ENCODE peak calls at places on chromosome 9, in six cellular contexts. Y is mammary epithelial cell, M is HCT116, X is OCI-LY7, O is IMR-90, T is GM23338. N is an unnamed sample.

GRCh38 chr9:127264462-127265040 is at the start of gene GARNL3:
- DNase-seq in X (no peak), M (no peak), T (peak; percentile 42), O (no peak), Y (no peak), N (no peak)

GRCh38 chr9:68454579-68455334 is 85.9 kb downstream of the TMEM252 start:
- DNase-seq in O (no peak), X (no peak), M (no peak), Y (no peak), T (no peak), N (no peak)

GRCh38 chr9:94534901-94535300 is 20.0 kb upstream of the PCAT7 start:
- DNase-seq in Y (no peak), O (no peak), M (no peak), T (no peak), X (no peak), N (no peak)

GRCh38 chr9:108933231-108933630 is 693 bp downstream of the ELP1 start:
- DNase-seq in T (no peak), Y (peak; percentile 21), M (no peak), X (peak; percentile 11), O (peak; percentile 40), N (peak; percentile 11)

GRCh38 chr9:22040760-22041159 is 31.7 kb upstream of the CDKN2B start:
- DNase-seq in O (peak; percentile 69), X (no peak), Y (peak; percentile 86), M (no peak), T (no peak), N (peak; percentile 88)

GRCh38 chr9:126439402-126439765 is 112.8 kb downstream of the MVB12B start:
- DNase-seq in T (no peak), M (no peak), O (peak; percentile 81), X (no peak), Y (peak; percentile 58), N (peak; percentile 83)

GRCh38 chr9:95937131-95937530 is 61.6 kb downstream of the ERCC6L2 start:
- DNase-seq in M (no peak), T (no peak), Y (peak; percentile 66), X (no peak), O (no peak), N (no peak)

GRCh38 chr9:90943341-90943740 is 141.7 kb downstream of the SYK start:
- DNase-seq in O (peak; percentile 57), T (no peak), X (no peak), M (no peak), Y (peak; percentile 94), N (no peak)

GRCh38 chr9:136551401-136552116 is 5.7 kb upstream of the NOTCH1 start:
- DNase-seq in O (peak; percentile 64), Y (peak; percentile 88), M (no peak), X (peak; percentile 34), T (peak; percentile 84), N (peak; percentile 58)

GRCh38 chr9:125446581-125447094 is 185.0 kb downstream of the GAPVD1 start:
- DNase-seq in X (peak; percentile 98), T (no peak), O (no peak), M (no peak), Y (no peak), N (no peak)

GRCh38 chr9:76472925-76473324 is 13.9 kb downstream of the GCNT1 start:
- DNase-seq in O (no peak), Y (peak; percentile 33), X (peak; percentile 32), T (peak; percentile 32), M (no peak), N (peak; percentile 16)

GRCh38 chr9:93859431-93860215 is 95.5 kb downstream of the BARX1 start:
- DNase-seq in X (no peak), T (peak; percentile 40), M (no peak), Y (no peak), O (no peak), N (no peak)

DNA sequence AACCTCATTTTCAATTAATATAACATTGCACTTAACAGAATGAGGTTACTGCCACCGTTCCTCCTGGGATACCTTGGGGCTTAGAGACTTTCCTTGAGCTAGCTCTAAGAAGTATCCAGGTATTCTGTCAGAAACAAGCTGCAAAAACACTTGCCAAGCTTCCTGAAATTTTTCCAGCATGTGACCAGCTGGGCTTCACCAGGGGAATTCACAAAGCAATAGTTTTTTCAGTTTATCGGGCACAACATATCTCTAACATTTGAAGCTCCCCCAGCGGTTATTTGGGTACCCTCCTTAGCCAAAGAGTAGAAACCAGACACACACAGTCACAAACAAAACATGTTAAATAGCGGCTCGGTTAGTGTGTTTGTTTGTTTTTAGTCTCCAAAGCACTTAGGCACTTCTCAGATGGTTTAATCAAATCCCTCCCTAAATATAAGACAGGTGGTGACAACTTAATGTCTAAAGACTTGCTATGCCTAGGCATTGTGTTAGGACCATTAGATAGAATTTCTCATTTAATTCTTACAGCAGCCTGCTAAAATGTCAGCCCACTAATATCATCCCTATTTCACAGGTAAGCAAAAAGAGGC is 278.2 kb downstream of the GLIS3 start:
- DNase-seq in O (no peak), T (no peak), X (no peak), M (no peak), Y (no peak), N (no peak)
- H3K4me2 ChIP-seq in O (no peak overlapping the region), T (no peak overlapping the region), X (no peak overlapping the region), M (no peak overlapping the region), Y (no peak overlapping the region), N (no peak overlapping the region)

DNA sequence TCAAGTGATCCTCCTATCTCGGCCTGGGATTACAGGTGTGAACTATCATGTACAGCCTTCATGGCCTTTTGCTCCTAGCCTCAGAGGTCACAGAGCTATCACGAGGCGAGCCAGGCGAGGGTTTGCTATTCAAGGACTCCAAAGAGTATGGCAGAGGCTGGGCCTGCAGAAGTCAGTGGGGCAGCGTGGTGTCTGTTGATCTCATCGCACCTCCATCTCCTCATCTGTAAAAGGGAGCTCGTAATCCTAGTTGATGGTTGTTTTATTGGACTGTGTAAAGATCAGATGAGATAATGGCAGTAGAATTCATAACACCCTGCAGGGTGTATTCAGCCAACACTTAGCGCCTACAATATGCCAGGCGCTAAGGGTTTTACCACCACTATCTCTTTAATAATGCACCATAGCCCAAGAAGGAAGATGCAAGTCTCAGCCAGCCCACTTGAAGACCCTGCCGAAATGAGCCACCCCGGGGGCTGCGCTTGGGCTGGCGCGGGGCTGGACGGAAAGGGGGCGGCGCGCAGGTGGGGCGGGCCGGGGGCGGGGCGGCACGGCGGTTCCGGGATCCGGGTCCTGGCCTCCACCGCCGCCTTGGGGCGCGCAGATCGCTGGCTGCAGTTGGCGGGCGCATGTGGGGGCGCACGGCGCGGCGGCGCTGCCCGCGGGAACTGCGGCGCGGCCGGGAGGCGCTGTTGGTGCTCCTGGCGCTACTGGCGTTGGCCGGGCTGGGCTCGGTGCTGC is at the start of gene GALNT12:
- DNase-seq in M (no peak), O (no peak), T (peak; percentile 81), Y (no peak), X (peak; percentile 67), N (no peak)
- TF ChIP-seq CTCF in M (no peak), O (no peak), T (no peak), Y (no peak), X (no peak), N (no peak)

GRCh38 chr9:2086971-2087370 is 71.8 kb downstream of the SMARCA2 start:
- DNase-seq in X (no peak), Y (no peak), O (no peak), T (no peak), M (no peak), N (no peak)

GRCh38 chr9:2085719-2086515 is 70.8 kb downstream of the SMARCA2 start:
- DNase-seq in M (no peak), X (no peak), Y (no peak), O (peak; percentile 36), T (no peak), N (peak; percentile 42)

GRCh38 chr9:2082802-2083201 is 67.7 kb downstream of the SMARCA2 start:
- DNase-seq in T (no peak), O (no peak), Y (no peak), X (no peak), M (no peak), N (no peak)

GRCh38 chr9:2083552-2083951 is 68.4 kb downstream of the SMARCA2 start:
- DNase-seq in O (no peak), M (no peak), T (no peak), Y (no peak), X (no peak), N (no peak)

DNA sequence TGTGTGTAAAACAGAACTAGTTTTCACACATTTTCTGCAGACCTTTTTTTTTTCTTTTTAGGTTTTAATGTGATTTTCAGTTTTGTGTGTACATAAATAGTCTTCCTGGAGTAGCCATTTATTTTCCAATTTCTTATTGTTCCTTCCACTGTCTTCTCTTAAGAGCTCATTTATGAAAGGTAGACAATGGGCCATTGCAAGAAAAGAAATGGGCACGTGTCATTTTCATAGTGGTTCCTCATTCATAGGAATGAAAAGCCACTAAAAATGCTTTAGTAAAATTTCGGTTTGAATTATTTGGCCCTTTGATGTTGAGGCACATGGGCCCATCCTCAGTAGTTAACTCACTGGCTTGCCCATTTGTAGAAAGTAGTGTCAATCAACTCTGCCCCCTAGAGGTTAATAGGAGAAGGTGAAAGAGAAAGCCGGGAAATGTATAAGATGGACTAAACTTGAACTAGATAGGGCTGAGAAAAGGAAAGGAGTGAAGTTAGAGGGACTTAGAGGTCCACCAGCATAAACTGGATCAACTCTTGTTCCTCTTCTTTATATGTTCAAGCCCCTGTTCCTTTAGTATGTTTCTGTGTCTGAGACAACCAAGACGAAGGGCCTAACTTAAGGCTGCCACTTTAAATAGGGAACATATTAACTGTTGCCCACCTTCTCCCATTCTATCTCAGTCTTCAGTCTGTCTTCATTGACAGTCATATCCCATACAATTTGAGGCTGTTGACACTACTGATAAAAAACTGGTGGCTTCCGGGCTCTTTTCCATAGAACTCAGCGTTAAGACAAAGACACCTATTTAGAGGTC is 72.6 kb downstream of the SMARCA2 start:
- DNase-seq in Y (peak; percentile 50), O (peak; percentile 52), T (peak; percentile 87), X (peak; percentile 71), M (peak; percentile 42), N (peak; percentile 42)
- H3K36me3 ChIP-seq in Y (peaks cover 7% of the 10 kb centered on the region), O (peaks cover 19% of the 10 kb centered on the region), T (no peaks in the 10 kb centered on the region), X (peaks cover 72% of the 10 kb centered on the region), M (no peaks in the 10 kb centered on the region), N (peaks cover 40% of the 10 kb centered on the region)

GRCh38 chr9:121924700-121925099 is 168.4 kb downstream of the TTLL11 start:
- DNase-seq in M (no peak), O (no peak), Y (no peak), T (no peak), X (no peak), N (no peak)
- H3K4me2 ChIP-seq in M (no peak overlapping the region), O (no peak overlapping the region), Y (no peak overlapping the region), T (no peak overlapping the region), X (peak overlapping the region; percentile 13), N (no peak overlapping the region)

DNA sequence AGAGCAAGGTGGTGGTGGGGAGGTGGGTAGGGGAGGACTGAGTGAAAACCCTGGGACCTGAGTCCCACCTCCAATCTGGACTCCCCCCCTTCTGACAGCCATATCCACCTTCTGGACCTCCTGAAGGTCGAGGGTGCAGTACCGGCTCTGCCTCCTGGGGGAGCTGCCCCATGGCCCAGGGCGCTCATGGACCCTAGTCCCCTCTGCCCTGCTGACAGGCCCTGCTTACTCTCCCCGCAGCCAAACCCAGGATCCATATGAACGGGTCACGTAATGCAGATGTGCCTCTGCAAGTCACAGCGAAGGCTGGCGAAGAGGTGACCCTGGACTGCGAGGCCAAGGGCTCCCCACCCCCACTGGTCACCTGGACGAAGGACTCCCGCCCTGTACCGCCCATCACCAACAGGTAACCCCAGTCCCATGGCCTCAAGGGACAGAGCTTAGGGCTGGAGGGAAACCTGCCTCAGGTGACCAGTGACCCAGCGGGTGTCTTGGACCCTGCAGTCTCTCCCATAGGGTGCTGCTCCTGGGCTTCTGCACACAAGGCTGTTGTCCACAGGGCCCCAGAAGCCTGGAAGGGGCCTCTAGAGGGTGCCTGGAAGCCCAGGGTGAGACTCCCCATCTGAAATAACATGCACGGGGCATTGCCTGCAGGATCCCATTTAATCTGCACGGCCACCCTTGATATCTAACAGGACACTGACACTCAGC is 61.7 kb downstream of the HMCN2 start:
- DNase-seq in Y (no peak), M (no peak), X (no peak), T (peak; percentile 83), O (no peak), N (no peak)
- TF ChIP-seq CTCF in Y (peak; percentile 8), M (peak; percentile 65), X (peak; percentile 49), T (peak; percentile 66), O (peak; percentile 19), N (peak; percentile 4)

N was measured in astrocyte.